ENCODE peak calls at places on chromosomes 3 and 15, in ten cellular contexts. H is cardiac muscle cell; C is thoracic aorta; P is PC-3; S is A549; D is prostate gland; T is tibial artery; M is DND-41; V is HCT116; O is CD8-positive, alpha-beta T cell. I is an unnamed sample. For H3K4me1, the result is how much of the 10 kb centered on the place peaks cover.

GRCh38 chr3:39350714-39351113 is 21.2 kb downstream of the CCR8 start:
- DNase-seq in P (no peak), T (no peak), V (no peak), H (no peak), S (no peak), D (no peak), O (no peak), C (no peak), M (peak), I (no peak)

GRCh38 chr3:46629571-46630517 is 17.5 kb downstream of the FAM240A start:
- DNase-seq in P (peak), O (peak), T (peak), V (peak), H (peak), S (peak), M (peak), C (no peak), D (peak), I (peak)

GRCh38 chr3:157438371-157438735 is 1.7 kb downstream of the PTX3 start:
- DNase-seq in D (no peak), O (no peak), P (peak), H (peak), C (no peak), V (no peak), S (no peak), T (no peak), M (no peak), I (no peak)

GRCh38 chr15:78914027-78914764 is 30.6 kb downstream of the CTSH start:
- DNase-seq in T (peak), P (no peak), O (no peak), C (no peak), D (peak), H (no peak), M (no peak), V (no peak), S (peak), I (no peak)

GRCh38 chr15:45522931-45523331 is 376 bp upstream of the SLC30A4 start:
- DNase-seq in S (no peak), O (no peak), M (no peak), C (no peak), V (no peak), H (no peak), D (peak), P (peak), T (no peak), I (no peak)

GRCh38 chr3:135134717-135135116 is 339.7 kb downstream of the EPHB1 start:
- DNase-seq in M (no peak), V (no peak), D (no peak), P (no peak), H (no peak), C (no peak), T (no peak), S (no peak), O (no peak), I (no peak)

GRCh38 chr3:42043116-42043796 is 47.9 kb upstream of the TRAK1 start:
- DNase-seq in V (no peak), H (peak), O (no peak), T (no peak), M (no peak), P (peak), C (no peak), D (no peak), S (no peak), I (no peak)

GRCh38 chr15:41891946-41892345 is 1.9 kb downstream of the SPTBN5 start:
- DNase-seq in O (peak), C (no peak), P (no peak), H (no peak), T (no peak), S (no peak), M (no peak), V (no peak), D (no peak), I (no peak)

GRCh38 chr3:4852780-4853748 is 126.2 kb upstream of the BHLHE40 start:
- DNase-seq in M (no peak), P (peak), V (no peak), T (no peak), H (no peak), S (no peak), C (no peak), D (no peak), O (no peak), I (no peak)

DNA sequence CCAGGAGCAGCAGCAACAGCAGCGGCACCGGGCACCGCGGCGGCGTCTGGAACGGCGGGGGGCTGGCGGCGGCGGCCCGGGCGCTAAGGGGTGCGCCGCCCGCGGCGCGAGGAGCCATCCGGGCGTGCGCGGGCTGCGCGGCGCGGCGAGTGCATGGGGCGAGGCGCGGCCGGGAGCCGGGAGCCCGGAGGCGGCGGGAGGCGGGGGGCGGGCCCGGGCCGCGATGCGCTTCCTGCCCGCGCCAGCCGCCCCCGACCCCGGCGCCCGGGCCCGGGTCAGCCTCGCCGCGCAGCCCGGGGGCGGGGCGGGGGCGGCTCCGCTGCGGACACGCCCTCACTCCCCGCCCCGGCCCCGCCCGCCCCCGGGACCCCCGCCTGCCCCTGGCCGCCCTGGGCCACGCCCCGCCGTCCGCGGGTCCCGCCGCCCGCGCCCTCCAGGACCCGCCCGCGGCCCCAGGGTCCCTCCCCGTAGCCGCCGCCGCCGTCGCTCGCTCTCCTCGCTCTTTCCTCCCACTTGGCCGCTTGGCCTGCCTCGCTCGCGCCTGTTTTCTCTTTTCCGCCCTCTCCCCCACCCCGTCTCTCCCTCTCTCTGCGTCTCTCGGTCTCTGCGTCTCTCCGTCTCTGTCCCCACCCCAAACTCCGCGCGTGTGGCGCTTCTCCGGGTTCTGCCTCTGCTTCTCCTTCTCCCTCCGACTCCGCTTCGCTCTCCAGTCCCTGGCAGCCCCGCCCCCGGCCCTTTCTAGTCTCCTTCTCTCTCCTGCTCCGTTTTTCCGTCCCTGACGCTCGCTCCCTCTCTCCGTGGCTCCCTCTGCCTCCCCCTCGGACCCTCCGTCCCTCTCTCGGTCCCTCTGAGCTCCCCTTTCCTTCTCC is at the start of gene PLXND1:
- DNase-seq in C (no peak), P (peak), V (no peak), M (peak), S (peak), H (peak), D (no peak), T (peak), O (peak), I (peak)
- H3K4me1 ChIP-seq in C (half or more), P (under half), V (half or more), M (half or more), S (half or more), H (under half), D (under half), T (half or more), O (under half), I (under half)

DNA sequence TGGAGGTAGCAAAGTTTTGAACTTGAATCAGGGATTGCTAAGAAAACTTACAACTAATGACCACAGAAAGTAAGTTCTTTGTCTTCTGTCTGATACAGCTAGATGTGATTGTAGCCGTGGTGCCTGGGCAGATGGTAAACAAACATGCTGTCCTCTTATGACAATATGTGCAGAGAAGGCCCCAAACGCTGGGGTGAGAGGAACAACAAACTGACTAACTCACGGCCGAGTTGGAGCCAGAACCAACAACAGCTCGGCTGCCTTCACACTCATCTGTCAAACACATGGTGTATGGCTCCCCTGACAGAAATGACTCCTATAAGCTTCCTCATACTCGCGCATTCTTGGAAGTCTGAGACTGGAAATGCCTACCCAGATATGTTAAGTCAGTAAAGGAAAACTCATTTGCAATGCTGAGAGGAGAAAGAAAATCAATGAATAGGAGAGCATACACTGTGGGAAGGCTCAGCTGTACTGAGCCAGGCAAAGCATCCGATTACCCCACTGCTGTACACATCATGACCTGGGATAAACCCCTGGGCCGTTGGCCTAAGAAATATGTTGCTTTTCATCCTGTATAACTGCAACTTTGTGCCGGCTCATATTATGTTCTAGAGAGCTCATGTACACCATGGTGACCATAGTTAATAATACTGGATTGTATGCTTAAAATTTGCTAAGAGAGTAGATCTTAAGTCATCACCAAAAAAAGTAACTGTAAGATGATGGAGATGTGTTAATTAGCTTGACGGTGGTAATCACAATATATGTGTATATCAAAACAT is 5.7 kb downstream of the THBS1 start:
- DNase-seq in D (peak), V (no peak), O (no peak), M (no peak), H (no peak), T (no peak), C (no peak), S (no peak), P (peak), I (no peak)
- H3K4me3 ChIP-seq in D (no peak), V (no peak), O (no peak), M (no peak), H (no peak), T (no peak), C (no peak), S (no peak), P (peak), I (no peak)

GRCh38 chr15:63482874-63483323 is 21.5 kb upstream of the USP3 start:
- DNase-seq in P (no peak), O (no peak), T (no peak), D (no peak), H (no peak), S (no peak), M (no peak), C (no peak), V (no peak), I (no peak)

GRCh38 chr15:63478243-63478642 is 26.1 kb upstream of the USP3 start:
- DNase-seq in O (no peak), H (no peak), M (no peak), P (no peak), S (no peak), V (no peak), T (no peak), D (no peak), C (no peak), I (no peak)

GRCh38 chr15:63481105-63481810 is 23.1 kb upstream of the USP3 start:
- DNase-seq in P (peak), T (no peak), S (peak), V (no peak), D (no peak), H (no peak), C (no peak), O (no peak), M (no peak), I (no peak)

GRCh38 chr15:63483521-63484371 is 20.6 kb upstream of the USP3 start:
- DNase-seq in S (no peak), D (no peak), P (no peak), T (no peak), H (no peak), M (no peak), V (no peak), C (no peak), O (no peak), I (no peak)

DNA sequence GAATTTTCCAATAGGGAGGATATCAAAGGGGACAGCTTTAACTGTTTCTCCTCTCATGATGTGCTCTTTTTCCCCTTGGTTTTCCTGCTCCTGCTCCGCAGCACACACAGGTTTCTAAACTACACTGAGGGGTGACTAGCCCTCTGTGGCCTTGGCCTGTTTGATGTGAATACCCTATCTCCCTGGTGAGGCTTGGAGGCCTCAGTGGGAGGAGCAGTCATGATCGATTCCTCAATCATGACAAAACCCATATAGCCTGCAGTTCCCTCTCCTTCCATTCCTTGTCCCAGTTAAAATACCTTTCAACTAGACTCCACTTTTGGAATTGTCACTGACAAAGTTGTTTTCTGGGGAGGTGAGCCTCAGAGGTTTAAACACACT is 24.0 kb upstream of the USP3 start:
- DNase-seq in C (no peak), P (no peak), O (no peak), V (no peak), T (no peak), H (no peak), M (no peak), D (no peak), S (no peak), I (no peak)
- H3K27ac ChIP-seq in C (no peak), P (peak), O (peak), V (no peak), T (no peak), H (no peak), M (no peak), D (no peak), S (peak), I (peak)

DNA sequence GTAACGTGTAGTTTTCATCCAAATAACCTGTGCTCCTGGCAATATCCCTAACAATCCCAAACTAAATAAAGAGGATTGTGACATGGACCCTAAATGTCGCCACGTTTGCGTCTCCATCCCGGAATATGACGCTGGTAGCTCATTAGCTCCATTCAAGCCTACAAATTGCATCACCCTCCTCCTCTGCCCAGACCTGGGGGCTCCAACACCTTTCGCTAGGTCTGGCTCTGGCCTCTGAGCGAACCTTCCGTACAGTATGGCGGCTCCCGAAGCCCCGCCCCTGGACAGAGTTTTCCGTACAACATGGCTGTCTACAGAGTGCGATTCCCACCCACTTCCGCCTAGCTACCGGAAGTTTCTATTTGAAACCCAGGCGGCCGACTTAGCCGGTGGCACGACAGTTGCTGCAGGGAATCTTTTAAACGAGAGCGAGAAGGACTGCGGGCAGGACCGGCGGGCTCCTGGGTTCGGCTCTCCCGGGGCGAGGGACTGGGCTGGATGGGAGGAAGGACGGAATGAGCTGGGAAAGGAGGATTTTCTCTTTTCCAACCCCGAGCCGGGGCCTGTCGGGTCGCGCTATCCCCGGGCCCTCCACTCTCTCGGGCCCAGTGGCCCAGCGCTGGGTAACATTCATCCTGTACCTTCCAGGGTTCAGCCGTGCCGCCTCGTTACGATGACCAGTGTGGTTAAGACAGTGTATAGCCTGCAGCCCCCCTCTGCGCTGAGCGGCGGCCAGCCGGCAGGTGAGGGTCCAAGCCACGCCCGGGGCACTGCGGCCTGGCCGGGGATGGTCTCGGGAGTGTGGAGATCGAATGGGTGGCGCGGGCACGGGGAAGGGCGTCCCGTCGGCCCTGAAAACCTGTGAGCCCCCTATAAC is at the start of gene KNSTRN:
- DNase-seq in M (peak), O (peak), P (peak), T (peak), V (peak), H (peak), S (peak), C (peak), D (peak), I (peak)
- H3K4me1 ChIP-seq in M (under half), O (under half), P (under half), T (under half), V (under half), H (under half), S (under half), C (under half), D (under half), I (under half)

GRCh38 chr3:56911363-56911762 is 109.6 kb upstream of the ARHGEF3 start:
- DNase-seq in P (no peak), H (peak), O (no peak), M (no peak), S (no peak), C (no peak), T (no peak), D (no peak), V (no peak), I (no peak)

GRCh38 chr3:56917337-56917697 is 115.6 kb upstream of the ARHGEF3 start:
- DNase-seq in D (no peak), S (no peak), H (no peak), T (no peak), V (no peak), O (no peak), C (no peak), M (no peak), P (no peak), I (no peak)

GRCh38 chr3:56915969-56916586 is 114.3 kb upstream of the ARHGEF3 start:
- DNase-seq in D (no peak), V (no peak), O (peak), T (peak), S (no peak), H (peak), C (no peak), P (no peak), M (peak), I (peak)

GRCh38 chr3:56916697-56917336 is 115.1 kb upstream of the ARHGEF3 start:
- DNase-seq in C (no peak), S (no peak), P (no peak), H (no peak), M (no peak), O (no peak), D (no peak), T (no peak), V (no peak), I (no peak)

GRCh38 chr3:56914646-56915045 is 112.9 kb upstream of the ARHGEF3 start:
- DNase-seq in P (no peak), O (no peak), D (no peak), V (no peak), C (no peak), M (no peak), H (no peak), T (no peak), S (no peak), I (no peak)
- H3K4me3 ChIP-seq in P (no peak), O (peak), D (no peak), V (no peak), C (no peak), M (no peak), H (no peak), T (no peak), S (no peak), I (peak)

GRCh38 chr3:143002727-143003126 is 1.4 kb downstream of the U2SURP start:
- DNase-seq in D (no peak), T (no peak), O (no peak), S (no peak), H (no peak), V (no peak), M (no peak), C (no peak), P (no peak), I (no peak)

GRCh38 chr3:143001034-143001368 is 369 bp upstream of the U2SURP start:
- DNase-seq in M (no peak), S (no peak), T (no peak), C (no peak), O (no peak), H (no peak), P (no peak), V (no peak), D (no peak), I (no peak)

GRCh38 chr3:143000525-143000924 is 845 bp upstream of the U2SURP start:
- DNase-seq in C (no peak), M (no peak), H (no peak), T (no peak), O (no peak), P (peak), D (no peak), V (no peak), S (no peak), I (no peak)

GRCh38 chr3:143002083-143002712 is 828 bp downstream of the U2SURP start:
- DNase-seq in D (no peak), H (no peak), T (no peak), P (peak), C (no peak), M (no peak), O (no peak), S (peak), V (no peak), I (no peak)

GRCh38 chr3:143001369-143002082 is at the start of gene U2SURP:
- DNase-seq in H (peak), V (peak), D (peak), O (peak), S (peak), T (peak), M (peak), P (peak), C (peak), I (peak)
- H3K27ac ChIP-seq in H (peak), V (peak), D (peak), O (peak), S (peak), T (peak), M (peak), P (peak), C (peak), I (peak)

DNA sequence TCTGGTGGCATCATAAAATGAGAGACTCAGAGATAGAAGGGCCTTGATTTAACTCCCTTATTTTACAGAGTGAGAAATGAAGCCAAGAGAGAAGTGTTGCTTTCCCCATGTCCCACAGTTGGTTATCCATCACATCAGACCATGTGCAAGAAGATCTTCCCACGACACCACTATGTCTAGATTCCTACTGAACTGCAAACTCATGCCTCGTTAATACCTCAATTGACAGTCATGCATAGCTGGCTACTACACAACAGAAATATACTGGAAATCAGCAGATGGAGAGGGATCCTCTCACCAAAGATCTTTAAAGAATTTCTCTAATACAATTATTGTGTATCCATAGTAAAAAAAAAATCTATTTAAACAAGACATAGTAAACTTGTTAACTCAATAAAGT is 33.3 kb downstream of the PEAK1 start:
- DNase-seq in C (no peak), S (no peak), H (no peak), D (no peak), P (no peak), T (no peak), M (no peak), V (no peak), O (no peak), I (no peak)
- H3K4me1 ChIP-seq in C (under half), S (under half), H (under half), D (under half), P (under half), T (under half), M (under half), V (under half), O (under half), I (under half)

DNA sequence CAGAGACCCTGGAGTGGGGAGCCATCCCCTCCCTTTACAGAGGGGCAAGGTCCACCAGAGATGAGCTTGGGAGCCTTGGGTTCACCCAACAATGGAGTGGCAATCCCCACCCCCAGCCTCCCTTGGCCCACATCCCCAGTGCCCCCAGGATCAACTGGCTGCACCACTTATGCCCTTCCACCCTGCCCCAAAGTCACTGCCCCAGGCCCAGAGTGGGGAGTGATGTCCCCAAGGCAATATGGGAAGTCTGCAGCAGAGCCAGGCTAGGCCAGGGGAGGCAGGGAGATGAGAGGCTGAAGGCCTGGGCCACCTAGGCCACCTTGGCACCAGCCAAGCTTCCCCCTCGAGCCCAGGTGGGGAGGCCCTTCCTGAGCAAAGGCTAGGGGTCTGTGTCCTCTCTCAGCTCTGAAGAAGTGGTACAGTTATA is 145.5 kb downstream of the SMAD6 start:
- DNase-seq in M (no peak), D (no peak), C (no peak), O (no peak), H (no peak), P (no peak), T (no peak), S (no peak), V (no peak), I (no peak)
- H3K4me3 ChIP-seq in M (no peak), D (no peak), C (no peak), O (no peak), H (no peak), P (no peak), T (no peak), S (no peak), V (no peak), I (no peak)

I was measured in CD8-positive, alpha-beta memory T cell.